ENCODE peak calls at places on chromosomes 12 and 14, in four cellular contexts. R is cardiac muscle cell, V is endothelial cell of umbilical vein, Z is HepG2. F is an unnamed sample.

GRCh38 chr12:90074086-90074485 is 365.4 kb upstream of the ATP2B1 start:
- DNase-seq in R (no peak), V (no peak), Z (no peak), F (no peak)

GRCh38 chr12:25362646-25363045 is 111.9 kb upstream of the KRAS start:
- DNase-seq in R (no peak), V (no peak), Z (no peak), F (no peak)

GRCh38 chr12:71162832-71163711 is 5.3 kb upstream of the TSPAN8 start:
- DNase-seq in R (no peak), V (no peak), Z (peak; percentile 99), F (no peak)

GRCh38 chr12:116599285-116600122 is 40.3 kb downstream of the MAP1LC3B2 start:
- DNase-seq in R (peak; percentile 87), V (peak; percentile 73), Z (peak; percentile 22), F (peak; percentile 88)

GRCh38 chr12:52147367-52147972 is 44.3 kb downstream of the KRT80 start:
- DNase-seq in R (peak; percentile 96), V (peak; percentile 91), Z (peak; percentile 67), F (peak; percentile 87)

GRCh38 chr14:51401272-51401671 is 161.2 kb downstream of the TMX1 start:
- DNase-seq in R (peak; percentile 52), V (no peak), Z (no peak), F (no peak)

GRCh38 chr14:49549881-49550280 is 36.3 kb downstream of the RPS29 start:
- DNase-seq in R (no peak), V (no peak), Z (no peak), F (no peak)

GRCh38 chr14:23865502-23865901 is 88.1 kb upstream of the DHRS4 start:
- DNase-seq in R (no peak), V (peak; percentile 48), Z (no peak), F (no peak)

GRCh38 chr14:51660720-51661119 is 9.0 kb downstream of the FRMD6 start:
- DNase-seq in R (no peak), V (no peak), Z (no peak), F (no peak)

GRCh38 chr12:127479256-127479655 is 787.7 kb upstream of the TMEM132C start:
- DNase-seq in R (no peak), V (no peak), Z (no peak), F (no peak)

GRCh38 chr14:50371546-50371945 is 25.1 kb downstream of the CDKL1 start:
- DNase-seq in R (no peak), V (no peak), Z (no peak), F (no peak)

GRCh38 chr12:98401427-98401826 is 114.0 kb upstream of the TMPO start:
- DNase-seq in R (peak; percentile 3), V (peak; percentile 70), Z (no peak), F (no peak)

GRCh38 chr14:68440776-68441175 is 352.1 kb downstream of the ZFP36L1 start:
- DNase-seq in R (no peak), V (peak; percentile 18), Z (no peak), F (no peak)

GRCh38 chr12:85855305-85855704 is 18.8 kb upstream of the NTS start:
- DNase-seq in R (no peak), V (no peak), Z (no peak), F (no peak)

GRCh38 chr12:109926488-109927210 is 26.6 kb downstream of the TCHP start:
- DNase-seq in R (no peak), V (no peak), Z (no peak), F (no peak)

GRCh38 chr12:108129017-108129812 is at the start of gene WSCD2:
- DNase-seq in R (peak; percentile 11), V (no peak), Z (peak; percentile 9), F (peak; percentile 67)

GRCh38 chr14:33911046-33911445 is 39.8 kb downstream of the EGLN3 start:
- DNase-seq in R (no peak), V (no peak), Z (no peak), F (no peak)

GRCh38 chr12:109900752-109901580 is 892 bp downstream of the TCHP start:
- DNase-seq in R (no peak), V (peak; percentile 43), Z (no peak), F (no peak)

GRCh38 chr14:88546621-88547385 is 8.0 kb downstream of the PTPN21 start:
- DNase-seq in R (no peak), V (no peak), Z (no peak), F (no peak)

GRCh38 chr14:75022655-75023054 is 19.9 kb downstream of the EIF2B2 start:
- DNase-seq in R (no peak), V (peak; percentile 13), Z (peak; percentile 40), F (no peak)

GRCh38 chr14:99035268-99035667 is 236.7 kb downstream of the BCL11B start:
- DNase-seq in R (peak; percentile 51), V (no peak), Z (no peak), F (no peak)

GRCh38 chr12:57623811-57624390 is 9.1 kb downstream of the B4GALNT1 start:
- DNase-seq in R (no peak), V (no peak), Z (no peak), F (no peak)

GRCh38 chr12:78555802-78556201 is 308.8 kb upstream of the SYT1 start:
- DNase-seq in R (no peak), V (no peak), Z (no peak), F (no peak)

GRCh38 chr12:14238224-14238792 is 127.2 kb upstream of the ATF7IP start:
- DNase-seq in R (peak; percentile 63), V (peak; percentile 47), Z (no peak), F (no peak)

DNA sequence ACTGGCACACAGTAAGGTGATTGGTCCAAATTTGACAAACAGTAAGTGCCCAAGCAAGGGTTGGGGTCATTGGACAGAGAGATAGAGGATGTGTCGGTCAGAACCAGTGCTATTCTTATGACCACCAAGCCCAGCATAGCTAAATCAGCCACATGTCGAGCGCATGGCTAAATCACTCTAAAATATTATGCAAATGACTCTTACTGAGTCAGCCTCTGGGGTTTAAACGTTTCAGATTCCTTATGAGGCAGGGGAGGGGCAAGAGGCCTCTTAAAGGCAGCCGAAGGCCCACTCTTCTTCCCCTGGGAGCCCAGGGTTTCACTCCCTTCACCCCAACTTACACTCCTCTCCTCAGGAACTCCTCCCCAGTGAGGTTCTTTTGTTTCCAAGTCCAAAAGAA is 603 bp upstream of the ENDOU start:
- DNase-seq in R (peak; percentile 79), V (no peak), Z (no peak), F (no peak)
- H3K4me1 ChIP-seq in R (peaks cover 18% of the 10 kb centered on the region), V (no peaks in the 10 kb centered on the region), Z (no peaks in the 10 kb centered on the region), F (no peaks in the 10 kb centered on the region)

GRCh38 chr12:93358821-93359220 is 18.9 kb upstream of the NUDT4 start:
- DNase-seq in R (no peak), V (no peak), Z (no peak), F (no peak)
- TF ChIP-seq CTCF in R (no peak), V (no peak), Z (no peak), F (no peak)

DNA sequence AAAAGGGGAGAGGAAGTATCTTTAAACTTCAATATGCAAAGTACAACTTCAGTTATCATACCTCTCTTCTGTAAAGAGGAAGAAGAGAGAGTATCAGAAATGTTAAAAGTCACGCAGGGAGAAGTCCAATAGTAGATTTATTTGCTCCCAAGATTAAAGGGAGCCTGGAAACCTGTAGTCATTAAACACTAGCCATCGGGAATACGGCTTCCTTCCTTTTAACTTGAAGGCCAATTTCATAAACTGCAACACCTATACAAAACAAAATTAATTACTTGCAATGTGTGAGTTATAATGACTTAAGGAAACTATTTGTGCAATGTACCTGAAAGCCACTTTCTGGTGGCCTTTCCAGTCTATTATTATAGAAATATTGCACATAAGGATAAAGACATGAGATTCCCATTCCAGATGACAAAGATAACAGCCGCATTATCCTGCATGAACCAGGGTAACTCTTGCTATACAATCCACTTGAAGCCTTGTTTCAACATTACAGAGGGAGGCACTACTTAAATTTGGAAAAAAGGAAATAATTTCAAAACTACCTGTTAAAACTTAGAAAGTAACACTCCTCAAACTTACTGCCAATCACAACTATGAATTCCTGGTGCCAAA is 4.6 kb downstream of the BTG1 start:
- DNase-seq in R (no peak), V (no peak), Z (no peak), F (no peak)
- H3K4me3 ChIP-seq in R (peak overlapping the region; percentile 99), V (peak overlapping the region; percentile 86), Z (peak overlapping the region; percentile 18), F (peak overlapping the region; percentile 93)

GRCh38 chr12:53217049-53217929 is 10.2 kb upstream of the ITGB7 start:
- DNase-seq in R (peak; percentile 56), V (no peak), Z (no peak), F (no peak)
- H3K4me1 ChIP-seq in R (peaks cover 17% of the 10 kb centered on the region), V (peaks cover 56% of the 10 kb centered on the region), Z (peaks cover 44% of the 10 kb centered on the region), F (no peaks in the 10 kb centered on the region)

GRCh38 chr14:53473480-53473879 is 320.4 kb upstream of the DDHD1 start:
- DNase-seq in R (no peak), V (no peak), Z (no peak), F (no peak)
- TF ChIP-seq CTCF in R (no peak), V (no peak), Z (no peak), F (no peak)